ENCODE peak calls at places on chromosomes 13 and 19, in seven cellular contexts. C, E, N, U, P, Z and X are unnamed samples.

GRCh38 chr13:24038405-24038804 is 122.1 kb upstream of the SPATA13 start:
- DNase-seq in U (no peak), E (no peak), C (peak), P (no peak), Z (no peak), N (peak), X (no peak)

GRCh38 chr13:102848956-102849355 is 3.1 kb downstream of the ERCC5 start:
- DNase-seq in Z (no peak), P (no peak), U (no peak), N (no peak), C (no peak), E (no peak), X (no peak)

GRCh38 chr13:32940601-32941000 is 75.6 kb upstream of the KL start:
- DNase-seq in C (peak), P (peak), U (no peak), Z (no peak), N (peak), E (peak), X (no peak)

GRCh38 chr13:30720470-30720869 is 14.9 kb upstream of the ALOX5AP start:
- DNase-seq in E (no peak), Z (no peak), U (peak), C (peak), P (no peak), N (no peak), X (no peak)

GRCh38 chr13:108776650-108777049 is 147.2 kb downstream of the MYO16 start:
- DNase-seq in E (no peak), C (no peak), Z (no peak), U (no peak), N (no peak), P (no peak), X (no peak)

GRCh38 chr13:55606045-55606665 is 1534.6 kb upstream of the PRR20A start:
- DNase-seq in N (no peak), C (no peak), P (no peak), U (no peak), E (no peak), Z (no peak), X (no peak)

GRCh38 chr19:34345934-34346333 is 19.1 kb upstream of the GPI start:
- DNase-seq in C (peak), U (peak), E (no peak), P (peak), Z (peak), N (peak), X (peak)

GRCh38 chr19:50735869-50736268 is 12.7 kb downstream of the CLEC11A start:
- DNase-seq in P (no peak), E (no peak), N (no peak), Z (no peak), U (no peak), C (no peak), X (no peak)

GRCh38 chr19:35755550-35756371 is 1.1 kb downstream of the HSPB6 start:
- DNase-seq in P (peak), Z (peak), E (peak), C (peak), N (peak), U (peak), X (peak)

GRCh38 chr13:32381539-32381938 is 46.4 kb downstream of the N4BP2L1 start:
- DNase-seq in Z (peak), N (peak), U (peak), P (no peak), C (peak), E (no peak), X (peak)

GRCh38 chr19:48990400-48990799 is 2.7 kb downstream of the GYS1 start:
- DNase-seq in U (no peak), C (no peak), N (no peak), E (no peak), P (no peak), Z (no peak), X (no peak)

GRCh38 chr19:49149652-49150105 is 5.5 kb downstream of the HRC start:
- DNase-seq in U (no peak), Z (peak), P (peak), E (peak), N (peak), C (peak), X (no peak)

GRCh38 chr19:35117017-35117570 is 1.5 kb downstream of the FXYD3 start:
- DNase-seq in N (no peak), U (no peak), C (no peak), P (no peak), E (no peak), Z (no peak), X (no peak)

GRCh38 chr19:13428352-13428751 is 77.9 kb downstream of the CACNA1A start:
- DNase-seq in C (peak), E (no peak), P (no peak), N (peak), Z (peak), U (no peak), X (no peak)

GRCh38 chr19:34336781-34337271 is 28.2 kb upstream of the GPI start:
- DNase-seq in P (no peak), E (no peak), Z (no peak), U (peak), C (peak), N (no peak), X (peak)

GRCh38 chr13:37648604-37649003 is 50.0 kb upstream of the POSTN start:
- DNase-seq in N (peak), C (peak), E (no peak), U (no peak), Z (no peak), P (no peak), X (no peak)

GRCh38 chr19:35388277-35389054 is 17.6 kb downstream of the GPR42 start:
- DNase-seq in C (no peak), P (no peak), Z (no peak), E (no peak), N (no peak), U (no peak), X (no peak)

GRCh38 chr13:67275351-67275989 is 45.3 kb upstream of the PCDH9 start:
- DNase-seq in N (no peak), C (no peak), E (no peak), U (no peak), Z (no peak), P (no peak), X (no peak)

GRCh38 chr13:27034678-27035111 is 136.9 kb downstream of the USP12 start:
- DNase-seq in E (no peak), C (no peak), N (no peak), P (no peak), Z (peak), U (no peak), X (no peak)

GRCh38 chr13:90696254-90696653 is 651.2 kb upstream of the MIR17HG start:
- DNase-seq in C (no peak), E (no peak), Z (no peak), U (no peak), P (no peak), N (peak), X (no peak)

GRCh38 chr19:40803857-40804782 is 5.1 kb downstream of the EGLN2 start:
- DNase-seq in N (no peak), C (no peak), U (peak), Z (peak), P (peak), E (peak), X (peak)

GRCh38 chr19:3346677-3347353 is 19.6 kb upstream of the NFIC start:
- DNase-seq in C (peak), U (no peak), N (no peak), P (peak), E (peak), Z (peak), X (no peak)

GRCh38 chr19:6674868-6675305 is 4.9 kb upstream of the TNFSF14 start:
- DNase-seq in C (peak), N (peak), P (peak), Z (peak), U (peak), E (peak), X (peak)

GRCh38 chr13:44879452-44880058 is 109.7 kb downstream of the NUFIP1 start:
- DNase-seq in E (no peak), Z (peak), N (peak), U (peak), C (peak), P (no peak), X (no peak)

GRCh38 chr13:84702174-84702573 is 819.9 kb upstream of the SLITRK1 start:
- DNase-seq in Z (no peak), C (no peak), P (no peak), U (no peak), E (no peak), N (no peak), X (no peak)

GRCh38 chr19:35120492-35120891 is 4.9 kb downstream of the FXYD3 start:
- DNase-seq in U (no peak), E (no peak), N (no peak), C (peak), P (no peak), Z (no peak), X (no peak)

GRCh38 chr19:27775395-27775794 is 1437.6 kb downstream of the UQCRFS1 start:
- DNase-seq in P (no peak), N (no peak), C (no peak), E (no peak), Z (peak), U (no peak), X (no peak)

GRCh38 chr19:8150178-8150865 is 930 bp upstream of the FBN3 start:
- DNase-seq in N (no peak), U (no peak), Z (no peak), E (no peak), P (no peak), C (no peak), X (no peak)

GRCh38 chr19:56084835-56085536 is 36.1 kb downstream of the ZNF787 start:
- DNase-seq in Z (peak), U (no peak), P (no peak), E (peak), C (no peak), N (no peak), X (no peak)

GRCh38 chr19:56076413-56076998 is 44.6 kb downstream of the ZNF787 start:
- DNase-seq in C (peak), P (no peak), Z (peak), E (no peak), N (peak), U (no peak), X (peak)

GRCh38 chr19:56079609-56080008 is 41.5 kb downstream of the ZNF787 start:
- DNase-seq in C (no peak), U (no peak), P (no peak), Z (peak), N (no peak), E (peak), X (no peak)

GRCh38 chr19:56083668-56084067 is 37.4 kb downstream of the ZNF787 start:
- DNase-seq in E (no peak), P (no peak), N (no peak), Z (peak), C (no peak), U (no peak), X (no peak)

GRCh38 chr19:56080669-56081401 is 40.3 kb downstream of the ZNF787 start:
- DNase-seq in E (peak), U (peak), P (peak), Z (peak), N (peak), C (peak), X (peak)
- TF ChIP-seq CTCF in E (peak), U (peak), P (peak), Z (peak), N (peak), C (peak), X (no peak)

GRCh38 chr19:11138659-11139526 is 16.7 kb downstream of the SPC24 start:
- DNase-seq in C (peak), N (peak), Z (peak), P (peak), U (no peak), E (peak), X (no peak)

GRCh38 chr19:11145147-11145924 is 10.2 kb downstream of the SPC24 start:
- DNase-seq in Z (no peak), P (no peak), E (no peak), C (no peak), N (no peak), U (no peak), X (no peak)

GRCh38 chr19:11140896-11141295 is 14.7 kb downstream of the SPC24 start:
- DNase-seq in N (no peak), P (no peak), Z (no peak), C (no peak), U (no peak), E (no peak), X (no peak)

GRCh38 chr19:11142528-11143171 is 12.9 kb downstream of the SPC24 start:
- DNase-seq in P (peak), N (peak), E (peak), Z (peak), C (peak), U (no peak), X (no peak)

GRCh38 chr19:11141937-11142527 is 13.6 kb downstream of the SPC24 start:
- DNase-seq in P (no peak), E (no peak), N (no peak), U (no peak), C (no peak), Z (peak), X (no peak)
- TF ChIP-seq CTCF in P (peak), E (no peak), N (no peak), U (no peak), C (no peak), Z (peak), X (no peak)

GRCh38 chr19:952049-952679 is 26.3 kb downstream of the ARID3A start:
- DNase-seq in P (no peak), E (no peak), N (peak), C (no peak), Z (no peak), U (no peak), X (no peak)

GRCh38 chr19:947707-948533 is 22.1 kb downstream of the ARID3A start:
- DNase-seq in U (peak), P (peak), Z (no peak), C (no peak), E (peak), N (no peak), X (no peak)

GRCh38 chr19:948842-949496 is 23.1 kb downstream of the ARID3A start:
- DNase-seq in C (no peak), U (no peak), N (no peak), E (no peak), Z (no peak), P (no peak), X (no peak)

GRCh38 chr19:952680-953500 is 27.1 kb downstream of the ARID3A start:
- DNase-seq in C (no peak), P (no peak), Z (peak), E (no peak), N (no peak), U (no peak), X (no peak)

GRCh38 chr19:950352-951066 is 24.7 kb downstream of the ARID3A start:
- DNase-seq in P (no peak), U (no peak), Z (no peak), N (no peak), C (no peak), E (no peak), X (no peak)
- TF ChIP-seq CTCF in P (no peak), U (no peak), Z (no peak), N (no peak), C (no peak), E (no peak), X (no peak)

DNA sequence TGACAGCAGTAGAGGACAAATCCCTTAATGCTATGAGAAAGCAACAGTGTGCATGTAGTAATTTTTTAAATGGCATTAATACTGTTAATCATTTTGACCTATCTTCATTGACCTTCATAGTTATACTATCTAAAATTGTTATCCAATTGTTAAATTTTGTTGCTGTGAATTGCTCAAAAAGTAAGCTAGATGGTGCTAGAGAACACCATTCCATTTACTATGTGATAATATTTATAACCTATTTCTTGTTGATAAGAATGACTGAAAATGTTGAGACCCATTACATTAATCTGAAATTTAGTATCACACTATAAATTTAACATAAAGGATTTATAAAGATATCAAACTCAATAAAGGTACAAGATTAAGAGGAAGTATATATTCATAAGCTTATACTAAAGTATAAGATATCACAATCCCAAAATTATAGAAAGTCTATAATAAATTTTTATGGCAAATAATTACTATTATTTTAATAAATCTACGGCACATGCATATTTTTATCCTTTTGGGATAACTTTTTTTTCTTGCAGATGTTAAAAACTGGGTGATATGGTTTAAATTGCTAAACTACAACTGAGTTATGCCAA is 1573.3 kb downstream of the PCDH9 start:
- DNase-seq in P (no peak), C (peak), U (peak), Z (no peak), E (no peak), N (no peak), X (no peak)
- TF ChIP-seq CTCF in P (peak), C (peak), U (peak), Z (peak), E (peak), N (peak), X (no peak)